ENCODE peak calls at places on chromosome 13, in six cellular contexts. X is A549, U is tibial nerve, J is heart left ventricle, R is H1, P is IMR-90. F is an unnamed sample.

GRCh38 chr13:57787058-57787791 is 155.7 kb downstream of the PCDH17 start:
- DNase-seq in X (no peak), U (no peak), J (no peak), R (peak), P (no peak), F (no peak)

GRCh38 chr13:24627864-24628418 is 52.3 kb upstream of the ATP12A start:
- DNase-seq in X (no peak), U (no peak), J (no peak), R (no peak), P (no peak), F (no peak)

GRCh38 chr13:107851670-107852460 is 363.5 kb downstream of the LIG4 start:
- DNase-seq in X (no peak), U (no peak), J (no peak), R (no peak), P (peak), F (no peak)

GRCh38 chr13:28717170-28717569 is 1.6 kb downstream of the SLC46A3 start:
- DNase-seq in X (no peak), U (no peak), J (no peak), R (no peak), P (no peak), F (no peak)

GRCh38 chr13:24065172-24065571 is 95.3 kb upstream of the SPATA13 start:
- DNase-seq in X (no peak), U (no peak), J (no peak), R (no peak), P (no peak), F (no peak)

GRCh38 chr13:95226051-95226450 is 75.2 kb downstream of the ABCC4 start:
- DNase-seq in X (no peak), U (no peak), J (no peak), R (no peak), P (no peak), F (no peak)

GRCh38 chr13:75480691-75481175 is 1.2 kb downstream of the TBC1D4 start:
- DNase-seq in X (peak), U (peak), J (peak), R (no peak), P (peak), F (peak)

GRCh38 chr13:113634279-113635047 is 23.5 kb downstream of the ATP4B start:
- DNase-seq in X (no peak), U (no peak), J (peak), R (no peak), P (no peak), F (no peak)

DNA sequence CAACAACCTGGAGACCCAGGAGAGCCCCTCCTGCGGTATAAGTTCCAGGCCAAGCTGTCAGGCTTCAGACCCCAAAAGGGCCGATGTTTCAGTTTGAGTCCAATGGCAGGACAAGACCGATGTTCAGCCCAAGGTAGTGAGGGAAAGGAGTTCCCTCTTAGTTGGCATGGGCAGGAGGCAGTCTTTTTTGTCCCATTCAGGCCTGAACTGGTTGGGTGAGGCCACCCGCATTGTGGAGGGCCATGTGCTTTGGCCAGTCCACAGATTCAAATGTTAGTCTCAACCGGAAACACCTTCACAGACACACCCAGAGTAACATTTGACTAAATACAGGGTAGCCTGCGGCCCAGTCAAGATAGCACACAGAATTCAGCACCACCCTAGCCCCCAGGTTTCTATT is 89.6 kb upstream of the ANKRD10 start:
- DNase-seq in X (no peak), U (no peak), J (no peak), R (no peak), P (no peak), F (no peak)
- H3K27ac ChIP-seq in X (no peak), U (no peak), J (no peak), R (no peak), P (no peak), F (no peak)

GRCh38 chr13:27424246-27425150 is at the start of gene GTF3A:
- DNase-seq in X (peak), U (peak), J (peak), R (peak), P (peak), F (peak)

GRCh38 chr13:27427663-27428062 is 3.2 kb downstream of the GTF3A start:
- DNase-seq in X (no peak), U (no peak), J (no peak), R (no peak), P (no peak), F (no peak)

GRCh38 chr13:27428160-27428559 is 3.7 kb downstream of the GTF3A start:
- DNase-seq in X (no peak), U (no peak), J (no peak), R (no peak), P (no peak), F (no peak)

GRCh38 chr13:27425151-27425917 is 915 bp downstream of the GTF3A start:
- DNase-seq in X (no peak), U (no peak), J (no peak), R (no peak), P (no peak), F (no peak)

GRCh38 chr13:27425918-27426630 is 1.7 kb downstream of the GTF3A start:
- DNase-seq in X (peak), U (peak), J (peak), R (no peak), P (peak), F (peak)
- TF ChIP-seq CTCF in X (peak), U (peak), J (peak), R (peak), P (peak), F (no peak)

DNA sequence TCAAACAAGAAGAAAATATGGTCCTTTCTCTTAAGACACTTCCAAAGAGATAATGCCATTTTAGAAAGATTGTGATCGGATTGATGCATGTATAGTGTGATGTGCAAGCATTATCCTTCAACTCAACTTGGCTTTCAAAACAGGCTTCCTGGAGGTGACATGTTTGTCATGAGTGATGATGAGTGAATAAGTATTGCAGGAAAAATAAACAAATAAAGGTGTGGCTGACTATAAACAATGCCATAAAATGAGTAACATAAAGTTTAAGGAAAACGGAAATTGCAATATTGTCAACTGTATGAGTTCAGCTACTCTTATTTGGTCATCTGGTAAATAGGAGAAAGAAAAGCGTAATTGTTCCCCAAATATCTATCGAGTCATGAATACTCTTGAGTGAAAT is 1283.7 kb downstream of the PCDH9 start:
- DNase-seq in X (no peak), U (no peak), J (no peak), R (no peak), P (no peak), F (no peak)
- TF ChIP-seq POLR2A in X (no peak), U (no peak), J (no peak), R (no peak), P (no peak), F (no peak)

GRCh38 chr13:110449225-110450015 is 112.1 kb downstream of the RAB20 start:
- DNase-seq in X (no peak), U (no peak), J (no peak), R (no peak), P (no peak), F (no peak)

GRCh38 chr13:110448677-110449076 is 112.8 kb downstream of the RAB20 start:
- DNase-seq in X (no peak), U (no peak), J (no peak), R (no peak), P (no peak), F (no peak)

GRCh38 chr13:110448230-110448629 is 113.3 kb downstream of the RAB20 start:
- DNase-seq in X (no peak), U (no peak), J (no peak), R (no peak), P (peak), F (no peak)

GRCh38 chr13:110450016-110450900 is 111.3 kb downstream of the RAB20 start:
- DNase-seq in X (no peak), U (no peak), J (no peak), R (no peak), P (no peak), F (no peak)

DNA sequence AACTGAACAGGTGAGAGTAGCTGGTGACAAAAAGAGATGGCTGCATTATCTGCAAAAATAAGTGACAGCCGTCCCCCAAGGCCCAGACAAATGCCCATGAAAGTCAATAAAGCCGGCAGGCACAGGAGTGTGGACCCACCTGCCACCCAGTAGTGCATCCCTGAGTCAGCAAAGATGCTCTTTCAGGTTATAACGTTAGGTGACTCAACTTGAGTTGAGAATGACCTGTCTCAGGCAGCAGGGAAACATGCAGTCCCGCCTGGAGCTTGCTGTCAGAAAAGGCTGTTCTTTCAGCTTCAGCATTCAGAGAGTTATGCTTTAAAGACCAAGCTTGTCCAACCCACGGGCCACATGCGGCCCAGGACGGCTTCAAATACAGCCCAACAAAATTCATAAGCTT is 110.6 kb downstream of the RAB20 start:
- DNase-seq in X (no peak), U (no peak), J (no peak), R (no peak), P (no peak), F (peak)
- H3K27ac ChIP-seq in X (no peak), U (no peak), J (no peak), R (no peak), P (no peak), F (no peak)

DNA sequence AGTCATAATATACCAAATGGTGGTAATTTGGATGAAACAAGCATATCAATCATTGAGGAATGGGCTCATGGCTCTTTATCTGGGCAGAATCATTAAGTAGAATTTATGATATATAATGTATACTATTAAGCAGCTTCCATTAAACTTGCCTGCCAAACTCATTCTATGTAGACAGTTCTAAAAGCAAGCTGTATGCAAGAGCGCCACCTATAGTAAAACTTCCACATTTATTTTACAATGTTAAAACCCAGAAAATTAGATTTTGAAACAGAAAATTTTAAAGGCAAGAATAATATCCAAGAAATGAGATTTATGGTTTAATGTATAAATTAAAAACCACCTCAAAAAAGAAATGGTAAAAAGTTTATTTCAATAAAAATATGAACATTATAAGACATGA is 161.5 kb downstream of the MZT1 start:
- DNase-seq in X (no peak), U (no peak), J (no peak), R (no peak), P (peak), F (no peak)
- TF ChIP-seq CTCF in X (peak), U (no peak), J (peak), R (peak), P (peak), F (no peak)

GRCh38 chr13:30394798-30395191 is 27.5 kb upstream of the UBE2L5 start:
- DNase-seq in X (no peak), U (no peak), J (no peak), R (no peak), P (peak), F (no peak)

GRCh38 chr13:30400376-30400775 is 21.9 kb upstream of the UBE2L5 start:
- DNase-seq in X (no peak), U (no peak), J (no peak), R (no peak), P (no peak), F (no peak)

GRCh38 chr13:30396434-30397075 is 25.7 kb upstream of the UBE2L5 start:
- DNase-seq in X (no peak), U (no peak), J (no peak), R (no peak), P (peak), F (no peak)

GRCh38 chr13:30398601-30399072 is 23.7 kb upstream of the UBE2L5 start:
- DNase-seq in X (no peak), U (no peak), J (no peak), R (no peak), P (peak), F (no peak)

DNA sequence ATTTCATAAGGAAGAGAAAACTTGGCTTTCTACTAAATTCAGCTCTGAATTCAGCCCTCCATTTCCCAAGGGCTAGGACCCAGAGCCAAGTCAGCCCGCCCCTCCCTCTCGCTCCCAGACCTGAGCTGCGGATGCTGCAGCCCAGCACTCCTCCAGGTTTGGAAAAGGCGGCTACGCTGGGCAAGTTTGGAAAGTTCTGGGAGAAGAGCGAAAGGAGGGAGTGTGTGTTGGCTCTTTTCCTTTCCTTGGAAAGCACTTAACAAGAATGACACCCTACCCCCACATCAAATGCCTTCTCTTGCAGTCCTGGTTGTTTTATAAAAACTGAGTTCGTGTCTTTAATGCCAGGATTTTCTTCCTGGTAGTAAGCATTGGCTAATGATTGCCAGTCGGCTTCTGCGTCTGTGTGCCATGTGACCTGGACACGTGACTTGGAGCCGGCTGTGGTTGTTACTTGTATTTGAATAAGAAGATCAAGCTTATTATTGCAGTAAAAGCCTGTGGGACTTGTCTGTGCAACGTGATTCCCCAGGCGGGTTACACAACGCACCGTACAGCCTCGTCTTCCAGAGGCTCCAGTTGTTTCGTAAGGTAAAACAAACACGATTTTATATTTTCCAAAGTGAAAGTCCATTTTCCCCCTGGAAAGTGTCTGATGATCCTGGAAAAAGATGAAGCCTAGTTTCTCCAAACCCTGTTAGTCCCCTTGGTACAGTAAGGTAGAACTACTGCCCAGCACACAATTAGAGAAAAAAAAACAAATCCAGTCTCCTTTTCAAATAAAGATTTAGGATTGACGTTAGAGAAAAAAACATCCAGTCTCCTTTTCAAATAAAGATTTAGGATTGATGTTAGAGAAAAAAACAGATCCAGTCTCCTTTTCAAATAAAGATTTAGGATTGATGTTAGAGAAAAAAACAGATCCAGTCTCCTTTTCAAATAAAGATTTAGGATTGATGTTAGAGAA is 26.8 kb upstream of the UBE2L5 start:
- DNase-seq in X (peak), U (peak), J (peak), R (no peak), P (peak), F (peak)
- TF ChIP-seq POLR2A in X (no peak), U (peak), J (peak), R (peak), P (no peak), F (no peak)

DNA sequence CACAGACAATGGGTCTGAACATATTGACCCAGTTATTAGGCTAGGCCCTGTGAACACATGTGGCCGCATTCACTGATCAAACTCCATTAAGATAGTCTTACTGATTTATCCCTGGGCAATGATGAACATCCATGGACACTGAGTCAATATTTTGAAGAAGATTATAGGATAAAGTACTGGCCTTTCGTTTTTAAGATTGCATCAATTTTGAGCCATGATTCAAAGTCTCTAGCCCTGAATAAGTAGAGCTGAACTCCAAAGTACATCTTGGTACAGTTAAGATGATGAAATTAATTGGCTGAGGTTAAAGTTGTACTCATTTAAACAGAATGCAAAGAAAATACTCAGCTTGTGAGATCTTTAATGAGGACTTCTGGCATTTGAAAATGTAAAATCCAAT is 1581.9 kb downstream of the EFNB2 start:
- DNase-seq in X (no peak), U (no peak), J (no peak), R (no peak), P (no peak), F (no peak)
- H3K27ac ChIP-seq in X (no peak), U (no peak), J (no peak), R (no peak), P (no peak), F (no peak)

GRCh38 chr13:110713981-110714797 is 689 bp downstream of the ING1 start:
- DNase-seq in X (no peak), U (peak), J (peak), R (no peak), P (peak), F (peak)
- TF ChIP-seq CTCF in X (no peak), U (no peak), J (no peak), R (peak), P (no peak), F (no peak)

F was measured in ovary.